ENCODE peak calls at places on chromosomes 6 and 20, in nine cellular contexts. T is GM12891, Z is HCT116, J is HepG2, G is endothelial cell of umbilical vein, B is stomach, H is suprapubic skin, E is K562, K is breast epithelium. F is an unnamed sample.

GRCh38 chr6:31933537-31933936 is 6.0 kb downstream of the C2 start:
- DNase-seq in H (no peak), G (no peak), J (no peak), B (no peak), Z (no peak), E (no peak), T (no peak), K (no peak), F (no peak)

GRCh38 chr20:62957136-62958117 is 4.9 kb downstream of the SLC17A9 start:
- DNase-seq in E (no peak), J (no peak), Z (no peak), G (no peak), K (no peak), B (no peak), T (no peak), H (no peak), F (no peak)

GRCh38 chr6:18154507-18155272 is at the start of gene TPMT:
- DNase-seq in T (no peak), Z (no peak), H (peak), B (peak), J (no peak), K (peak), G (no peak), E (no peak), F (no peak)

GRCh38 chr20:35385733-35386132 is 26.0 kb downstream of the UQCC1 start:
- DNase-seq in E (no peak), K (no peak), Z (no peak), G (peak), H (no peak), B (no peak), J (no peak), T (no peak), F (no peak)

GRCh38 chr6:138371720-138372119 is 6.0 kb upstream of the SMIM28 start:
- DNase-seq in T (no peak), Z (no peak), G (peak), E (peak), J (no peak), H (no peak), K (no peak), B (no peak), F (no peak)

GRCh38 chr20:48754269-48754668 is 73.5 kb downstream of the PREX1 start:
- DNase-seq in K (no peak), G (no peak), Z (no peak), J (no peak), T (no peak), E (no peak), H (no peak), B (no peak), F (no peak)

GRCh38 chr6:14273196-14273595 is 155.6 kb downstream of the CD83 start:
- DNase-seq in E (no peak), T (no peak), G (no peak), H (no peak), B (no peak), J (no peak), Z (no peak), K (no peak), F (no peak)

GRCh38 chr6:137277971-137278602 is 58.9 kb upstream of the IFNGR1 start:
- DNase-seq in B (no peak), Z (peak), E (no peak), G (peak), J (peak), H (no peak), K (no peak), T (no peak), F (no peak)

GRCh38 chr20:11851646-11852045 is 66.0 kb upstream of the BTBD3 start:
- DNase-seq in B (no peak), T (no peak), J (no peak), Z (no peak), H (no peak), E (no peak), K (no peak), G (no peak), F (no peak)

GRCh38 chr20:45343867-45344721 is 4.1 kb downstream of the SDC4 start:
- DNase-seq in E (no peak), Z (peak), K (peak), G (peak), B (peak), H (no peak), T (no peak), J (peak), F (no peak)

GRCh38 chr20:63690898-63691710 is 5.3 kb upstream of the TNFRSF6B start:
- DNase-seq in B (no peak), G (no peak), T (peak), K (no peak), H (no peak), Z (no peak), J (no peak), E (no peak), F (no peak)

GRCh38 chr6:48613221-48613949 is 502.4 kb upstream of the PTCHD4 start:
- DNase-seq in H (no peak), B (no peak), T (no peak), J (no peak), G (peak), K (no peak), Z (no peak), E (no peak), F (no peak)

GRCh38 chr6:139882234-139882633 is 507.8 kb upstream of the CITED2 start:
- DNase-seq in E (no peak), T (no peak), K (no peak), G (peak), J (no peak), B (no peak), Z (no peak), H (no peak), F (no peak)

GRCh38 chr20:5181955-5182354 is 55.1 kb downstream of the CDS2 start:
- DNase-seq in G (peak), H (no peak), E (no peak), Z (no peak), B (no peak), K (no peak), T (no peak), J (no peak), F (no peak)

GRCh38 chr6:37254881-37255280 is 2.7 kb upstream of the TBC1D22B start:
- DNase-seq in T (no peak), B (no peak), H (no peak), G (no peak), J (no peak), Z (no peak), K (no peak), E (no peak), F (no peak)

GRCh38 chr20:19813839-19814238 is 55.8 kb downstream of the RIN2 start:
- DNase-seq in E (no peak), K (no peak), T (no peak), J (no peak), Z (no peak), G (peak), B (no peak), H (no peak), F (no peak)

GRCh38 chr6:167208819-167209576 is 51.2 kb upstream of the GPR31 start:
- DNase-seq in E (no peak), H (no peak), J (no peak), B (no peak), K (no peak), T (no peak), Z (no peak), G (no peak), F (no peak)

GRCh38 chr6:31197559-31198305 is 27.2 kb upstream of the POU5F1 start:
- DNase-seq in K (peak), H (peak), J (peak), T (no peak), Z (peak), E (peak), G (peak), B (peak), F (no peak)

GRCh38 chr6:151058021-151058733 is 181.6 kb upstream of the AKAP12 start:
- DNase-seq in G (no peak), T (no peak), K (no peak), B (no peak), E (no peak), Z (no peak), H (no peak), J (no peak), F (no peak)

GRCh38 chr6:163754866-163755265 is 340.3 kb downstream of the QKI start:
- DNase-seq in J (no peak), K (no peak), H (no peak), E (no peak), B (no peak), Z (no peak), T (no peak), G (no peak), F (no peak)

GRCh38 chr6:165581678-165582077 is 81.4 kb downstream of the PDE10A start:
- DNase-seq in G (no peak), E (no peak), T (no peak), Z (no peak), J (no peak), K (no peak), H (no peak), B (no peak), F (no peak)

GRCh38 chr6:2197984-2198383 is 47.4 kb downstream of the GMDS start:
- DNase-seq in H (no peak), B (no peak), T (no peak), J (no peak), G (peak), Z (no peak), K (no peak), E (no peak), F (no peak)

GRCh38 chr20:51607170-51607569 is 64.7 kb upstream of the NFATC2 start:
- DNase-seq in Z (no peak), H (no peak), B (no peak), T (no peak), J (no peak), G (no peak), E (no peak), K (no peak), F (peak)

GRCh38 chr6:26288155-26288554 is 76.8 kb upstream of the BTN3A2 start:
- DNase-seq in E (no peak), K (no peak), J (no peak), B (no peak), T (no peak), Z (no peak), H (no peak), G (no peak), F (no peak)

GRCh38 chr6:149940673-149940984 is 1.2 kb upstream of the ULBP2 start:
- DNase-seq in H (peak), E (no peak), G (no peak), Z (no peak), K (no peak), T (no peak), J (no peak), B (no peak), F (no peak)

GRCh38 chr6:16338577-16339262 is 100.3 kb downstream of the GMPR start:
- DNase-seq in G (peak), Z (no peak), B (peak), K (no peak), T (no peak), J (no peak), H (peak), E (peak), F (no peak)

GRCh38 chr6:51526049-51526448 is 561.4 kb downstream of the PKHD1 start:
- DNase-seq in J (no peak), B (no peak), E (no peak), K (no peak), Z (no peak), T (no peak), H (no peak), G (no peak), F (no peak)

GRCh38 chr6:160085226-160085625 is 36.4 kb upstream of the SLC22A1 start:
- DNase-seq in G (no peak), T (no peak), Z (no peak), E (no peak), H (no peak), K (no peak), B (no peak), J (no peak), F (no peak)
- TF ChIP-seq POLR2AphosphoS5 in G (no peak), T (no peak), Z (no peak), E (no peak), H (no peak), K (no peak), B (no peak), J (no peak), F (no peak)

GRCh38 chr6:12026833-12027232 is 14.7 kb downstream of the HIVEP1 start:
- DNase-seq in J (no peak), B (no peak), T (no peak), E (no peak), G (no peak), Z (no peak), K (no peak), H (no peak), F (no peak)

GRCh38 chr6:12026120-12026519 is 14.0 kb downstream of the HIVEP1 start:
- DNase-seq in J (no peak), G (peak), Z (no peak), T (no peak), K (no peak), H (no peak), E (no peak), B (no peak), F (no peak)

GRCh38 chr6:12022903-12023522 is 10.9 kb downstream of the HIVEP1 start:
- DNase-seq in G (no peak), T (no peak), H (no peak), K (no peak), Z (no peak), E (peak), B (no peak), J (no peak), F (no peak)

GRCh38 chr6:12028194-12028593 is 16.1 kb downstream of the HIVEP1 start:
- DNase-seq in E (no peak), Z (no peak), K (no peak), G (no peak), H (no peak), B (no peak), J (no peak), T (no peak), F (no peak)

DNA sequence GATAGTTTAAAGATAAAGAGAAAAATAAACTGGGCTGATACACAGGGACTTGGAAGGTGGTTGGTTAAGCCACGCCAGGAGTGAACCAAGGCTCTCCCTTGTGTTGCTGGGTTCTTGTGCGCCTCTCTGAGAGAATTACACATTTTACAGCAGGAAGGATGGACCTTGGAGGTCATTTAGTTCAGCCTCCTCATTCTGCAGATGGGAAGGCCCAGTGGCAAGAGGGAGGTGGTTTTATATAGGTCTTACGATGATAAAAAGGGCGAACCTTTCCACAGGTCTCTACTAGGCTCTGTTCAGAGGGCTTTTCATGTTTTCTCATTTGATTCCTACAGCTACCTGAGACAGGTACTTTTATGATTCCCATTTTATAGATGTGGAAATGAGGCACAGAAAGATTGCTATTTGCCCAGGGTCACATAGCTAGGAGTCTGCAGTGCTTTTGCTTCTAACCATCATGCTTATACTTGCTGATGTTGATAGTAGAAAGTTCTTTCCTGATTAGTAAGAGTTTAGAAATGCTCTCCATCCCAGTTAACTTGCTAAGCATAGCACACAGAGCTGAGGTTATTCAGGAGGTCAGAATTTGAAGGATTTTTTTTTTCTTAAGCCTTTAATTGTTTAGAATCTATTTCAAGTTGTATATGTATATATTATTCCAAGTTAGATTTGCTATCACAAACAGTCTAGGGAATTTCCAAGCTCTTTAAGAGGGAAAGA is 12.8 kb downstream of the HIVEP1 start:
- DNase-seq in K (no peak), Z (no peak), J (no peak), G (no peak), H (no peak), T (no peak), B (no peak), E (no peak), F (no peak)
- TF ChIP-seq POLR2AphosphoS5 in K (no peak), Z (no peak), J (no peak), G (no peak), H (no peak), T (no peak), B (no peak), E (no peak), F (no peak)

GRCh38 chr6:41779793-41780622 is at the start of gene FRS3:
- DNase-seq in E (peak), J (peak), H (peak), Z (peak), B (peak), T (peak), G (peak), K (peak), F (peak)
- TF ChIP-seq POLR2AphosphoS5 in E (peak), J (peak), H (peak), Z (peak), B (peak), T (no peak), G (peak), K (peak), F (no peak)

GRCh38 chr6:43971776-43972126 is 155.5 kb downstream of the MRPL14 start:
- DNase-seq in T (no peak), H (no peak), Z (no peak), J (no peak), G (no peak), K (no peak), E (no peak), B (no peak), F (no peak)
- TF ChIP-seq POLR2AphosphoS5 in T (no peak), H (no peak), Z (no peak), J (no peak), G (no peak), K (no peak), E (no peak), B (no peak), F (no peak)

GRCh38 chr6:122677436-122677835 is 67.2 kb downstream of the PKIB start:
- DNase-seq in Z (no peak), G (no peak), E (no peak), K (no peak), J (no peak), B (no peak), T (no peak), H (no peak), F (no peak)
- TF ChIP-seq POLR2AphosphoS5 in Z (no peak), G (no peak), E (no peak), K (no peak), J (no peak), B (no peak), T (no peak), H (no peak), F (no peak)